ENCODE peak calls at places on chromosomes 16 and 17, in six cellular contexts. H, B, E, S, G and F are unnamed samples.

GRCh38 chr16:67022531-67023214 is 6.3 kb upstream of the CBFB start:
- DNase-seq in S (no peak), E (no peak), G (no peak), B (no peak), H (no peak), F (no peak)

GRCh38 chr16:50153648-50154368 is 702 bp downstream of the TENT4B start:
- DNase-seq in S (no peak), B (no peak), G (peak), H (peak), E (no peak), F (peak)

GRCh38 chr16:69302301-69302700 is 8.8 kb upstream of the VPS4A start:
- DNase-seq in E (no peak), S (no peak), B (no peak), H (no peak), G (no peak), F (no peak)

GRCh38 chr16:80174416-80174815 is 366.4 kb upstream of the DYNLRB2 start:
- DNase-seq in S (no peak), H (no peak), E (peak), G (no peak), B (no peak), F (no peak)

GRCh38 chr17:13822671-13823070 is 220.9 kb upstream of the HS3ST3A1 start:
- DNase-seq in E (no peak), G (no peak), H (peak), B (no peak), S (no peak), F (no peak)

GRCh38 chr16:85431431-85432124 is 181.5 kb upstream of the GSE1 start:
- DNase-seq in H (peak), S (no peak), B (no peak), E (no peak), G (peak), F (no peak)

GRCh38 chr17:67974598-67975066 is 21.6 kb downstream of the C17orf58 start:
- DNase-seq in H (no peak), G (peak), S (no peak), E (no peak), B (no peak), F (no peak)

GRCh38 chr17:51500454-51500853 is 240.1 kb downstream of the UTP18 start:
- DNase-seq in S (no peak), B (no peak), H (no peak), E (no peak), G (no peak), F (no peak)

GRCh38 chr16:1890024-1890700 is 18.2 kb upstream of the MEIOB start:
- DNase-seq in B (no peak), G (no peak), E (no peak), H (peak), S (no peak), F (no peak)

GRCh38 chr16:1713933-1714332 is 7.9 kb downstream of the MAPK8IP3 start:
- DNase-seq in H (no peak), B (no peak), S (peak), G (no peak), E (no peak), F (no peak)

GRCh38 chr16:6827272-6827671 is 505.4 kb upstream of the RBFOX1 start:
- DNase-seq in H (no peak), S (no peak), G (no peak), B (no peak), E (no peak), F (no peak)

GRCh38 chr17:61345081-61345480 is 54.6 kb upstream of the TBX2 start:
- DNase-seq in S (no peak), G (no peak), E (no peak), H (no peak), B (no peak), F (no peak)

GRCh38 chr17:77542551-77543490 is 402.1 kb downstream of the SEC14L1 start:
- DNase-seq in G (peak), S (peak), B (peak), E (peak), H (peak), F (peak)

GRCh38 chr17:49700956-49701355 is 6.8 kb downstream of the SLC35B1 start:
- DNase-seq in G (no peak), B (no peak), H (no peak), E (no peak), S (no peak), F (no peak)

GRCh38 chr17:38540514-38540913 is 65.2 kb downstream of the SRCIN1 start:
- DNase-seq in B (no peak), H (no peak), S (no peak), E (no peak), G (no peak), F (no peak)

GRCh38 chr16:22969567-22969966 is 155.6 kb downstream of the HS3ST2 start:
- DNase-seq in G (no peak), H (no peak), S (no peak), B (no peak), E (no peak), F (no peak)

GRCh38 chr17:8904686-8905085 is 37.2 kb upstream of the PIK3R6 start:
- DNase-seq in S (no peak), G (no peak), H (no peak), B (no peak), E (no peak), F (no peak)

GRCh38 chr16:590165-590874 is 454 bp downstream of the RAB40C start:
- DNase-seq in S (no peak), G (no peak), B (no peak), E (no peak), H (peak), F (no peak)

GRCh38 chr16:85019659-85020245 is 7.8 kb upstream of the KIAA0513 start:
- DNase-seq in B (no peak), G (no peak), H (no peak), E (no peak), S (no peak), F (no peak)

GRCh38 chr17:29107084-29107483 is 64.1 kb downstream of the PIPOX start:
- DNase-seq in G (no peak), H (no peak), B (no peak), S (no peak), E (no peak), F (no peak)

GRCh38 chr17:17591408-17592265 is at the start of gene PEMT:
- DNase-seq in E (peak), G (peak), S (peak), B (peak), H (peak), F (peak)

GRCh38 chr16:78184554-78185183 is 85.2 kb downstream of the WWOX start:
- DNase-seq in H (peak), E (peak), B (no peak), G (peak), S (no peak), F (no peak)

GRCh38 chr16:56961851-56962281 is at the start of gene CETP:
- DNase-seq in G (no peak), E (no peak), B (no peak), H (no peak), S (no peak), F (no peak)

GRCh38 chr17:50285941-50286340 is 11.7 kb downstream of the TMEM92 start:
- DNase-seq in E (no peak), H (no peak), B (no peak), S (no peak), G (no peak), F (no peak)

GRCh38 chr17:1590031-1590746 is 27.6 kb upstream of the PITPNA start:
- DNase-seq in E (peak), B (peak), S (no peak), G (no peak), H (no peak), F (no peak)

GRCh38 chr16:27431773-27432599 is 30.0 kb downstream of the IL21R start:
- DNase-seq in H (no peak), G (peak), E (no peak), B (no peak), S (no peak), F (no peak)

GRCh38 chr17:77686903-77687302 is 271.6 kb upstream of the TNRC6C start:
- DNase-seq in S (no peak), G (no peak), E (no peak), B (no peak), H (no peak), F (no peak)

GRCh38 chr16:68234188-68235104 is 1.5 kb downstream of the ESRP2 start:
- DNase-seq in H (no peak), G (peak), B (peak), E (peak), S (no peak), F (peak)

GRCh38 chr17:58991718-58992331 is 114.9 kb downstream of the TRIM37 start:
- DNase-seq in E (peak), G (no peak), H (no peak), S (peak), B (no peak), F (peak)

GRCh38 chr16:21167929-21168602 is 9.6 kb downstream of the LDAF1 start:
- DNase-seq in E (no peak), H (no peak), G (no peak), S (no peak), B (no peak), F (no peak)

GRCh38 chr16:66204761-66205160 is 161.7 kb upstream of the CDH5 start:
- DNase-seq in B (no peak), G (no peak), E (no peak), H (no peak), S (no peak), F (no peak)

GRCh38 chr16:4264546-4264945 is 8.3 kb downstream of the TFAP4 start:
- DNase-seq in S (no peak), B (no peak), G (no peak), H (peak), E (no peak), F (no peak)

GRCh38 chr16:4265676-4266075 is 7.1 kb downstream of the TFAP4 start:
- DNase-seq in S (no peak), E (no peak), G (no peak), B (no peak), H (no peak), F (no peak)

GRCh38 chr16:4270091-4270490 is 2.7 kb downstream of the TFAP4 start:
- DNase-seq in G (no peak), H (no peak), E (no peak), B (no peak), S (no peak), F (no peak)

GRCh38 chr16:4263504-4264436 is 9.1 kb downstream of the TFAP4 start:
- DNase-seq in B (peak), H (peak), S (no peak), G (peak), E (peak), F (peak)

DNA sequence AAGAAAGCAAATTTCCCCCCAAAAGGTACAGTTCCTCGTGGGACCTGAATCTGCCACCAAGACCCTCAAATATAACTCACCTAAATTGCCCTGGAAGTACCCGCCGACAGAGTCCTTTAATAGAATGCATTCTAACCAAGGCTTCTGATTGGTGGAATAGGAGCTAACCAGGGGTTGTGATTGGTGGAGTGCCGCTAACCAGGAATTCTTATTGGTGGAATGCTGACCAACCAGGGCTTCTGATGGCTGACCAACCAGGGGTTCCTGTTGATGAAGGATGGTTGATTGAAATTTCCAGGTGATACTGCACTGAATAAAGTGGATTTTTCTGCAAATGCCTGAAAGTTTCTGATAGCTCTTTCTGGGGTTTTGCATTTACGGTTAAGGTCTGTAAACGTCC is 6.5 kb downstream of the TFAP4 start:
- DNase-seq in B (peak), S (no peak), H (peak), G (peak), E (peak), F (no peak)
- TF ChIP-seq JUND in B (no peak), S (no peak), H (no peak), G (no peak), E (no peak), F (no peak)

GRCh38 chr16:12646098-12646489 is 157.6 kb downstream of the CPPED1 start:
- DNase-seq in H (no peak), S (no peak), B (no peak), E (no peak), G (no peak), F (no peak)

GRCh38 chr16:12651765-12652531 is 151.7 kb downstream of the CPPED1 start:
- DNase-seq in E (no peak), B (no peak), S (no peak), G (no peak), H (no peak), F (no peak)

GRCh38 chr16:12649356-12649755 is 154.3 kb downstream of the CPPED1 start:
- DNase-seq in H (no peak), E (no peak), S (no peak), G (no peak), B (no peak), F (no peak)

GRCh38 chr16:12643034-12643455 is 160.6 kb downstream of the CPPED1 start:
- DNase-seq in E (no peak), S (no peak), G (no peak), H (no peak), B (no peak), F (no peak)

DNA sequence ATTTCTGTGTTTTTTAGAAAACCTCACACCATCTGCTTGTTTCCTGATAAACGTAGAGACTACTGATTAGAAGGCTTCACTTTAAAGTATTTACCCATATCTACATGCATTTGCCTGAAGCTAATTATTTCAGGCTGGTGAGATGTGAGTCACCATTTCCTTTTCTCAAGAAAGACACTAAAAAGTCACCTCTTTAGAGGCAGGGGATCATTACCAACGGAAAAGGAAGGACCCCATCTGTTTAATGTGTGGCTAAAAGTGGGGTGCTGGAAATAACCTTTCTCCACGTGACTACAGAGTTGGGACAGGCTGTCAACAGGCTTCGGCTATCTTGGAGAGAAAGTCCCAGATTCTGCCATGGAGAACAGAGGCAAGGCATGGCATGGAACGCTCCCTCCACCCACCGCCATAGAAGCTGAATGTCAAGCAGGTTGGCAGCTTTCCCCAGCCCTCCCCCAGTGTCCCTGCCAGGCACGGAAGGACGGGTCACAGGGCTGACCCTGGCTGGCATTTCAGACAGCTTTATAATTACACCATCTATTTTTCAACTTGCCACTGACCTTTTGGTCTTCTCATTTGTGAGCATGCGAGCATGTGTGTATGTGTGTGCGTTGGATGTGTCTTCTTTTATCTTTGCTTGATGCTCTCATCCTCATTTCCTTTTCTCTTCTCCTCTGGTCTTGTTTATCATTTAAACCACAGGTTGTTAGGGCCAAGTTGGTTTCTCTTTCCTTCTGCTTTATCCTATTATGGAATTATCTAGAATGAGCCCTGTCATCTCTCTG is 157.0 kb downstream of the CPPED1 start:
- DNase-seq in B (no peak), G (no peak), H (peak), E (peak), S (peak), F (no peak)
- TF ChIP-seq JUND in B (no peak), G (no peak), H (peak), E (no peak), S (peak), F (no peak)

GRCh38 chr17:3502466-3502865 is 26.7 kb downstream of the ASPA start:
- DNase-seq in S (no peak), H (no peak), G (no peak), B (no peak), E (no peak), F (no peak)
- TF ChIP-seq JUND in S (no peak), H (no peak), G (no peak), B (no peak), E (no peak), F (no peak)

DNA sequence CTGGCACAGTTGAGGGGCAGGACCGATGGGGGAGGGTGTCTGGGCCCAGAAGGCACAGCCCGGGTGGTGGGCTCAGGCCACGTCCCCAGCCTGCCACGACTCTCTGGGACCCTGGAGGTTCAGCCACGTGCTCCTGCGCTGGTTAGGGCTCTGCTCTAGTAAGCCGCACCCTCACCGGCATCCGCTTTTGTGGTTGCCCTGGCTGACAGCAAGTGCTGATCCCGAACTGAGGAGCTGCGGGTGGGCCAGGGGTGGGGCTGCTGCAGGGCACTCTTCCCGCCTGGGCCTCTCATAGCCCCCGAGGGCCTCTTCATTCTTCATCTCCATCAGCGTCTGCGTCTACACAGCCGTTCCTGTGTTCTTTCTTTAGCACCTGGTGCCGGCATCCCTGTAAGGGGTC is 25.0 kb downstream of the ZFPM1 start:
- DNase-seq in E (no peak), H (no peak), B (no peak), S (no peak), G (no peak), F (no peak)
- TF ChIP-seq JUND in E (no peak), H (no peak), B (no peak), S (no peak), G (no peak), F (no peak)

GRCh38 chr17:441155-441950 is 88.7 kb upstream of the RPH3AL start:
- DNase-seq in G (no peak), B (no peak), S (no peak), E (no peak), H (no peak), F (no peak)

GRCh38 chr17:438191-438590 is 85.6 kb upstream of the RPH3AL start:
- DNase-seq in B (no peak), G (no peak), H (no peak), E (no peak), S (no peak), F (no peak)

GRCh38 chr17:437545-437944 is 84.9 kb upstream of the RPH3AL start:
- DNase-seq in H (no peak), E (no peak), S (no peak), G (no peak), B (no peak), F (no peak)

GRCh38 chr17:444879-445454 is 92.4 kb upstream of the RPH3AL start:
- DNase-seq in B (no peak), E (peak), S (no peak), G (no peak), H (no peak), F (no peak)

DNA sequence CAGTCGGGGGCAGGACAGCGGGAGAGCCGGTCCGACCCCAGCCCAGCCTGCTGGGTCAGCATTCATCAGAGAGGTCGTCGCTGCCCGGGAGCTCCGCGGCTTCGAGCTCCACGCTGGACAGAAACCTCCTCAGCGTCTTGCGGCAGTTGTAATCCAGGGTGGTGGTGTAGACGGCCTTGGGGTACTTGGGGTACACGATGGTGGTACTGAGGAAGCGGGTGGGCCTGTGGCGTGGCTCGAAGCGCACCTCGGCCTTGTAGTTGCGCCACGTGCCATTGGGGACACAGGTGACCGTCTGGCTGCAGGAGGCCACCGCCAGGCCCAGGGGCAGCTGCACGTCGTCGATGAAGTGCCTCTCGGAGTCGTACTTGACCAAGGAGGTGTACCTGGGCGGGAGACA is 90.5 kb upstream of the RPH3AL start:
- DNase-seq in H (no peak), E (no peak), G (no peak), S (no peak), B (no peak), F (no peak)
- TF ChIP-seq JUND in H (no peak), E (no peak), G (no peak), S (no peak), B (no peak), F (no peak)

DNA sequence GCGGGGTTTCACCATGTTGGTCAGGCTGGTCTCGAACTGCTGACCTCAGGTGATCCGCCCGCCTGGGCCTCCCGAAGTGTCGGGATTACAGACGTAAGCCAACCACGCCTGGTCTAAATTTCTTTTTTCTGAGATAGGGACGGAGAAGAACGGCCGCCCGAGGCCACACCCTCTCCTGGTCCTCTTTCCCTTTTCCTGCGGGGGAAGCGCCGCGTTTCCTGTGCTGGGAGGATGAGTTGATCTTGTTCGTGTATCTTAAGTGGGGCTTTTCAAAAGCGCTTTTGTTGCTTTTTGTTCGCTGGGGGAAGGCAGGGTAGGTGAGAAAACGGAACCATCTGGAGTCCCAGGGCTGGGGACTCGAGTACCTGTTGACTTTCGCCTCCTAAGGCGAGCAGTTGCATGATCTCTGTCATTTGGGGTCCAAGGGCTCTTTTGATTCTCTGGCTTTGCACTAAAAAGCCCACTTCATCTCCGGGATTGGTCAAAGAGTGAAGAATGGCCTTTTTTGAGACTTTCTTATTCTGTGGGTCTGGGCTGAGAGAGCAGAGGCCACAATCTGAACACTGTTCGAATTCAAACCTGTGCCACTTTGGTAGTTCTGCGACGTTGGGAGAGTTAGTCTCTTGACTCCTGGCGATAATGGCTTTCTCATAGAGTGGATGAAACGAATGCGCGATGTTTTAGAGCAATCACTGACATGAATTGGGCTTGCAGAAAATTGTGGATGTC is 1.3 kb downstream of the FUS start:
- DNase-seq in G (no peak), E (no peak), B (no peak), H (no peak), S (no peak), F (no peak)
- TF ChIP-seq JUND in G (no peak), E (no peak), B (no peak), H (no peak), S (no peak), F (no peak)

DNA sequence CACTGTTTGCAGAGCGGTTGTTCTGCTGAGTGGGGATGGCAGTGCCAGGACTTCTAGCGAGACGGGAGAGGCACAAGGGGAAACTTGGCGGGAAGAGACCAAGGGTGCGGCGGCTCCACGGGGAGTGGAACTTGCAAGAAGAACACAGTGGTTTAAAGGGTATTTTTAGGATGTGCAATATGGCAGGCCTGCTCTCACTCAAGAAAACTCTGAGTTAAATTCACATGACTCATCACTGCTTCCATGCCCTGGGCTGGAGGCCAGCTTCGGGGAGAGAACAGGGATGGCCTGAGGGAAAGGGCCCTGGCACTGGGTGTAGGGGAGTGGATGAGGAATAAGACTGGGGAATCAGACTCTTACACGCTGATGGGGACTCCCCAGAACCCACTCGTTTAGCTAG is 13.3 kb upstream of the CD300LD start:
- DNase-seq in B (no peak), E (no peak), S (no peak), H (no peak), G (no peak), F (no peak)
- TF ChIP-seq JUND in B (no peak), E (no peak), S (no peak), H (no peak), G (no peak), F (no peak)